ENCODE peak calls at places on chromosomes 7 and 10, in nine cellular contexts. G, S, Z, D, J, T, A, R and U are unnamed samples.

GRCh38 chr10:87940210-87940609 is 76.8 kb downstream of the PTEN start:
- DNase-seq in G (no peak), S (no peak), Z (no peak), D (no peak), J (no peak), T (no peak), A (no peak), R (no peak), U (no peak)

GRCh38 chr10:71281646-71282322 is 37.3 kb upstream of the SLC29A3 start:
- DNase-seq in G (no peak), S (no peak), Z (no peak), D (no peak), J (no peak), T (no peak), A (no peak), R (no peak), U (no peak)

GRCh38 chr7:113321201-113321600 is 202.8 kb upstream of the SMIM30 start:
- DNase-seq in G (no peak), S (no peak), Z (no peak), D (no peak), J (no peak), T (no peak), A (no peak), R (no peak), U (no peak)

GRCh38 chr7:24706211-24707165 is 50.8 kb downstream of the GSDME start:
- DNase-seq in G (no peak), S (no peak), Z (no peak), D (no peak), J (no peak), T (no peak), A (no peak), R (no peak), U (no peak)

GRCh38 chr10:108166401-108166800 is 1001.9 kb upstream of the SORCS1 start:
- DNase-seq in G (no peak), S (no peak), Z (no peak), D (no peak), J (no peak), T (no peak), A (no peak), R (no peak), U (no peak)

GRCh38 chr7:30728591-30729100 is 23.3 kb upstream of the INMT start:
- DNase-seq in G (no peak), S (no peak), Z (no peak), D (no peak), J (no peak), T (no peak), A (no peak), R (no peak), U (no peak)

GRCh38 chr10:101938316-101939272 is 95.0 kb upstream of the KCNIP2 start:
- DNase-seq in G (peak; percentile 50), S (peak; percentile 31), Z (no peak), D (no peak), J (peak; percentile 27), T (no peak), A (no peak), R (no peak), U (no peak)

GRCh38 chr10:119341236-119342016 is 134.1 kb downstream of the GRK5 start:
- DNase-seq in G (peak; percentile 41), S (peak; percentile 28), Z (no peak), D (no peak), J (no peak), T (no peak), A (peak; percentile 48), R (no peak), U (no peak)

GRCh38 chr7:91089382-91089963 is 174.8 kb upstream of the FZD1 start:
- DNase-seq in G (peak; percentile 39), S (peak; percentile 24), Z (no peak), D (no peak), J (no peak), T (peak; percentile 20), A (no peak), R (no peak), U (peak; percentile 85)

GRCh38 chr7:128163473-128163872 is 77.6 kb upstream of the LEP start:
- DNase-seq in G (no peak), S (no peak), Z (no peak), D (no peak), J (no peak), T (no peak), A (no peak), R (peak; percentile 19), U (no peak)

GRCh38 chr7:39621784-39622411 is 1.5 kb upstream of the RALA start:
- DNase-seq in G (no peak), S (no peak), Z (no peak), D (no peak), J (peak; percentile 38), T (no peak), A (no peak), R (no peak), U (no peak)

GRCh38 chr7:3109516-3109915 is 65.8 kb upstream of the CARD11 start:
- DNase-seq in G (no peak), S (no peak), Z (no peak), D (no peak), J (no peak), T (no peak), A (no peak), R (no peak), U (no peak)

GRCh38 chr7:20713792-20714191 is 72.9 kb downstream of the SP8 start:
- DNase-seq in G (peak; percentile 41), S (no peak), Z (no peak), D (no peak), J (no peak), T (no peak), A (no peak), R (no peak), U (no peak)

GRCh38 chr10:110634527-110635209 is 9.5 kb upstream of the RBM20 start:
- DNase-seq in G (no peak), S (no peak), Z (no peak), D (no peak), J (no peak), T (no peak), A (no peak), R (no peak), U (peak; percentile 65)

GRCh38 chr7:47327698-47328391 is 254.1 kb downstream of the TNS3 start:
- DNase-seq in G (peak; percentile 94), S (no peak), Z (peak; percentile 61), D (no peak), J (no peak), T (peak; percentile 84), A (no peak), R (peak; percentile 91), U (no peak)

GRCh38 chr7:22445140-22445722 is 54.8 kb downstream of the STEAP1B start:
- DNase-seq in G (no peak), S (no peak), Z (no peak), D (no peak), J (peak; percentile 39), T (no peak), A (no peak), R (no peak), U (peak; percentile 29)

GRCh38 chr10:122551450-122551849 is 9.1 kb upstream of the DMBT1 start:
- DNase-seq in G (no peak), S (no peak), Z (no peak), D (peak; percentile 39), J (no peak), T (no peak), A (peak; percentile 30), R (no peak), U (no peak)

GRCh38 chr7:70630647-70631457 is 501.1 kb upstream of the GALNT17 start:
- DNase-seq in G (no peak), S (no peak), Z (no peak), D (no peak), J (no peak), T (no peak), A (no peak), R (no peak), U (no peak)

GRCh38 chr10:42428534-42428933 is 209.8 kb downstream of the ZNF33B start:
- DNase-seq in G (no peak), S (no peak), Z (no peak), D (no peak), J (no peak), T (no peak), A (no peak), R (no peak), U (peak; percentile 12)

GRCh38 chr7:39946693-39947092 is 3.4 kb upstream of the CDK13 start:
- DNase-seq in G (no peak), S (peak; percentile 31), Z (no peak), D (no peak), J (no peak), T (no peak), A (no peak), R (no peak), U (peak; percentile 22)

GRCh38 chr7:133040617-133041016 is 41.3 kb downstream of the CHCHD3 start:
- DNase-seq in G (no peak), S (no peak), Z (no peak), D (no peak), J (no peak), T (no peak), A (no peak), R (no peak), U (no peak)

GRCh38 chr10:110327262-110327914 is 22.7 kb upstream of the SMNDC1 start:
- DNase-seq in G (no peak), S (no peak), Z (no peak), D (no peak), J (no peak), T (no peak), A (no peak), R (no peak), U (no peak)

GRCh38 chr10:78267070-78267469 is 233.4 kb downstream of the RPS24 start:
- DNase-seq in G (no peak), S (no peak), Z (no peak), D (no peak), J (no peak), T (no peak), A (no peak), R (no peak), U (no peak)

GRCh38 chr10:3635697-3636096 is 149.3 kb downstream of the KLF6 start:
- DNase-seq in G (no peak), S (no peak), Z (no peak), D (no peak), J (no peak), T (no peak), A (no peak), R (no peak), U (no peak)

GRCh38 chr10:43197834-43198681 is 59.8 kb downstream of the CSGALNACT2 start:
- DNase-seq in G (no peak), S (peak; percentile 23), Z (peak; percentile 60), D (no peak), J (peak; percentile 30), T (no peak), A (no peak), R (peak; percentile 52), U (peak; percentile 50)

GRCh38 chr7:127822822-127823508 is 171.0 kb downstream of the SND1 start:
- DNase-seq in G (no peak), S (no peak), Z (peak; percentile 30), D (no peak), J (peak; percentile 31), T (no peak), A (no peak), R (no peak), U (no peak)

GRCh38 chr10:354901-355617 is 219.8 kb downstream of the ZMYND11 start:
- DNase-seq in G (no peak), S (no peak), Z (no peak), D (no peak), J (no peak), T (no peak), A (no peak), R (no peak), U (peak; percentile 51)

GRCh38 chr10:13925924-13926435 is 339.2 kb downstream of the PRPF18 start:
- DNase-seq in G (no peak), S (no peak), Z (no peak), D (no peak), J (no peak), T (no peak), A (no peak), R (no peak), U (no peak)

GRCh38 chr7:156009569-156009968 is 197.3 kb upstream of the SHH start:
- DNase-seq in G (no peak), S (no peak), Z (no peak), D (no peak), J (no peak), T (no peak), A (no peak), R (no peak), U (no peak)

GRCh38 chr7:19558527-19558926 is 150.3 kb downstream of the POLR1F start:
- DNase-seq in G (no peak), S (no peak), Z (no peak), D (no peak), J (no peak), T (no peak), A (no peak), R (no peak), U (no peak)

GRCh38 chr7:29285451-29285807 is 90.9 kb downstream of the CHN2 start:
- DNase-seq in G (peak; percentile 100), S (peak; percentile 20), Z (no peak), D (peak; percentile 9), J (no peak), T (no peak), A (peak; percentile 33), R (no peak), U (peak; percentile 67)